ENCODE peak calls at places on chromosomes 11 and 22, in ten cellular contexts. E is ovary, G is heart left ventricle, K is lower leg skin, H is A549, O is pancreas, C is coronary artery, P is astrocyte of the spinal cord, R is PC-9, D is body of pancreas. W is an unnamed sample.

GRCh38 chr11:116046127-116046526 is 541.9 kb upstream of the CADM1 start:
- DNase-seq in G (no peak), P (no peak), D (no peak), H (no peak), E (no peak), R (no peak), K (no peak), O (no peak), C (peak; percentile 38), W (no peak)

GRCh38 chr11:31218847-31219246 is 150.7 kb downstream of the DCDC1 start:
- DNase-seq in P (no peak), C (no peak), O (no peak), K (peak; percentile 21), E (no peak), R (no peak), G (no peak), D (no peak), H (no peak), W (no peak)

GRCh38 chr11:71446942-71447688 is 1.1 kb downstream of the DHCR7 start:
- DNase-seq in K (no peak), E (no peak), G (no peak), P (peak; percentile 54), O (no peak), H (no peak), R (peak; percentile 36), D (peak; percentile 41), C (no peak), W (peak; percentile 88)

GRCh38 chr11:58999291-58999680 is 60.0 kb downstream of the GLYATL1 start:
- DNase-seq in H (no peak), R (no peak), O (no peak), E (no peak), K (no peak), G (no peak), P (no peak), D (peak; percentile 35), C (no peak), W (no peak)

GRCh38 chr11:102600666-102601065 is 24.5 kb downstream of the MMP20 start:
- DNase-seq in O (no peak), H (peak; percentile 4), G (no peak), R (no peak), P (no peak), D (no peak), C (no peak), K (no peak), E (no peak), W (no peak)

GRCh38 chr11:1574256-1575242 is 2.5 kb upstream of the DUSP8 start:
- DNase-seq in D (peak; percentile 66), E (peak; percentile 63), O (peak; percentile 79), R (peak; percentile 42), H (peak; percentile 68), G (peak; percentile 60), P (no peak), C (no peak), K (no peak), W (peak; percentile 39)

GRCh38 chr22:49480896-49481650 is 346.6 kb downstream of the BRD1 start:
- DNase-seq in D (no peak), G (no peak), O (no peak), K (no peak), C (peak; percentile 14), H (no peak), R (no peak), P (no peak), E (no peak), W (no peak)

GRCh38 chr11:75815345-75815983 is 454 bp downstream of the UVRAG start:
- DNase-seq in G (peak; percentile 50), H (peak; percentile 58), O (no peak), R (no peak), C (peak; percentile 85), D (peak; percentile 54), K (peak; percentile 18), E (no peak), P (peak; percentile 52), W (peak; percentile 47)

GRCh38 chr11:12064954-12065280 is 45.5 kb upstream of the MICAL2 start:
- DNase-seq in E (no peak), O (no peak), C (no peak), R (no peak), H (no peak), P (no peak), D (no peak), K (no peak), G (no peak), W (no peak)

GRCh38 chr22:45552017-45552411 is 49.3 kb downstream of the FBLN1 start:
- DNase-seq in C (no peak), O (no peak), G (no peak), E (peak; percentile 61), K (no peak), R (no peak), D (no peak), H (no peak), P (no peak), W (no peak)

GRCh38 chr22:46977656-46978343 is 215.3 kb downstream of the TBC1D22A start:
- DNase-seq in G (no peak), P (no peak), C (no peak), D (no peak), E (no peak), O (no peak), R (no peak), H (no peak), K (no peak), W (no peak)

GRCh38 chr11:72625746-72626636 is 48.2 kb downstream of the PDE2A start:
- DNase-seq in G (peak; percentile 68), K (peak; percentile 30), O (peak; percentile 72), C (no peak), P (peak; percentile 38), R (no peak), H (no peak), E (peak; percentile 75), D (peak; percentile 67), W (peak; percentile 62)

GRCh38 chr11:64875369-64876225 is 2.8 kb downstream of the EHD1 start:
- DNase-seq in D (no peak), H (no peak), R (no peak), E (no peak), O (no peak), C (no peak), P (no peak), K (no peak), G (no peak), W (no peak)

GRCh38 chr22:28341001-28341400 is 338.6 kb downstream of the TTC28 start:
- DNase-seq in P (peak; percentile 16), K (no peak), O (no peak), D (no peak), G (no peak), C (no peak), E (no peak), R (no peak), H (no peak), W (no peak)

GRCh38 chr11:69005631-69006368 is 7.2 kb downstream of the MRGPRF start:
- DNase-seq in K (no peak), O (no peak), P (no peak), H (no peak), D (no peak), G (no peak), E (no peak), R (no peak), C (peak; percentile 68), W (no peak)

GRCh38 chr11:65501005-65501529 is 2.2 kb downstream of the MALAT1 start:
- DNase-seq in K (no peak), D (no peak), G (no peak), H (no peak), O (no peak), C (no peak), R (no peak), P (no peak), E (no peak), W (no peak)

GRCh38 chr11:111305871-111306270 is 7.5 kb downstream of the POU2AF3 start:
- DNase-seq in D (no peak), K (no peak), O (no peak), P (no peak), G (no peak), C (no peak), E (no peak), R (no peak), H (no peak), W (no peak)
- TF ChIP-seq CTCF in D (no peak), K (no peak), O (no peak), P (no peak), G (no peak), C (no peak), E (no peak), R (no peak), H (no peak), W (no peak)

DNA sequence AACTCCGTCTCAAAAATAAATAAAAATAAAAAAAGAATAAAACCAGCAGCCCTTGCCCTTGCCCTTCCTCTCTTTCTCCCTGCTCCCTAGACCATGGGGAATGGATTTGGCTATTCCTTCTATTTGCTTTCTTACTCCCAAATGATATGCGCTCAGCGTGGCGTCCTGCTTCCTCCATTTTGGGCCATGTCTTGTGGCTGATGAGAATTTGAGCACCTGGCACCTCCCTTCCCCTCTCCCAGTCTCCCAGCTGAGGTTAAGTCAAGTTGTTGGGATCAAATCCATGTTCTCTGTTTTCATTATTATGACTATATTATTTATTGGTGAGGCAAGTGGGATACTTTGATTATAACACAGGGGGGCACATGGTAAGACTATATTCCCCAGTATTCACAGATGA is 10.8 kb upstream of the CTTN start:
- DNase-seq in R (no peak), C (no peak), G (no peak), K (no peak), P (no peak), H (no peak), O (no peak), E (no peak), D (peak; percentile 16), W (no peak)
- H3K4me3 ChIP-seq in R (no peak overlapping the region), C (no peak overlapping the region), G (no peak overlapping the region), K (no peak overlapping the region), P (no peak overlapping the region), H (no peak overlapping the region), O (no peak overlapping the region), E (no peak overlapping the region), D (no peak overlapping the region), W (no peak overlapping the region)

GRCh38 chr11:47340980-47341775 is 11.3 kb downstream of the MYBPC3 start:
- DNase-seq in E (no peak), R (no peak), P (no peak), C (no peak), K (no peak), H (no peak), G (peak; percentile 51), O (no peak), D (no peak), W (no peak)
- TF ChIP-seq CTCF in E (no peak), R (no peak), P (no peak), C (no peak), K (no peak), H (no peak), G (no peak), O (no peak), D (no peak), W (no peak)

DNA sequence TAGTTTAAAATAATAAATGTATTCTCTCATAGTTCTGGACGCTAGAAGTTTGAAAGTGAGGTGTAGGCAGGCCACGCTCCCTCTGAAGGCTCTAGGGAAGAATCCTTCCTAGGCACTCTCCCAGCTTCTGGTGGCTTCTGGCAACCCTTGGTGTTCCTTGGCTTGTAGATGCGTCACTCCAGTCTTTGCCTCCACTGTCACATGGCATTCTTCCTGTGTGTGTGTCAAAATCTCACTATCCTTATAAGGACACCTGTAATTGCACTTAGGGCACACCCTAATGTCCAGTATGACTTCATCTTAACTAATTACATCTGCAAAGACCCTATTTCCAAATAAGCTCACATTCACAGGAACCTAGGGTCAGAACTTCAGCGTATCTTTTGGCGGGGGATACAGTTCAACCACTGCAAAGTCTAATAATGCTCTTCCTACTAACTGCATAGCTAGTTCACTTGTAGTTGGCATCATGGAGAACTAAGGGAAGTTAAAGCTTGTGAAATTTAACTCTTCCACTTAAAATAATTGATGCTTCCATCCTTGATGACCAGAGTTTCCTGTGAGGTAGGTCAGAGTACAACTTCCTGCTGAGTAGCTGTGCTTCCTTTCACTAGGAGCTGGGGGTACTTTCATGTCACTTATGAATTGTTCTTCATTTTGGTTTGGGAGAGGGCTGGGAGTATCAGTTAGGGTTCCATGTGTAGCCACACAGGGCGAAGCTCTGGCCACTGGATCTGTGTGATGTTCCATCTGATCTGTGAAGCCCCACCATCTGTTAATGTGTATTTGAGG is 10.4 kb downstream of the YWHAH start:
- DNase-seq in R (no peak), K (peak; percentile 76), O (no peak), D (no peak), P (peak; percentile 29), E (no peak), C (no peak), G (no peak), H (no peak), W (no peak)
- H3K4me3 ChIP-seq in R (no peak overlapping the region), K (no peak overlapping the region), O (no peak overlapping the region), D (no peak overlapping the region), P (no peak overlapping the region), E (no peak overlapping the region), C (no peak overlapping the region), G (no peak overlapping the region), H (no peak overlapping the region), W (no peak overlapping the region)